ENCODE peak calls at places on chromosomes 4 and X, in seven cellular contexts. Z, F, O, I, U, L and J are unnamed samples.

GRCh38 chr4:10084651-10085320 is 31.8 kb downstream of the WDR1 start:
- DNase-seq in O (no peak), L (no peak), I (no peak), U (no peak), Z (no peak), F (no peak), J (no peak)

GRCh38 chr4:100935090-100935489 is 412.2 kb downstream of the PPP3CA start:
- DNase-seq in O (no peak), I (peak; percentile 21), Z (no peak), U (no peak), F (peak; percentile 43), L (no peak), J (no peak)

GRCh38 chr4:95560791-95561190 is 12.0 kb upstream of the UNC5C start:
- DNase-seq in Z (no peak), O (no peak), L (no peak), U (no peak), F (no peak), I (no peak), J (no peak)

GRCh38 chrX:21873063-21873785 is 17.4 kb downstream of the YY2 start:
- DNase-seq in U (no peak), I (no peak), Z (no peak), F (no peak), O (no peak), L (no peak), J (no peak)

GRCh38 chr4:174244441-174244840 is 39.0 kb downstream of the FBXO8 start:
- DNase-seq in L (no peak), Z (no peak), U (no peak), F (no peak), I (no peak), O (peak; percentile 9), J (no peak)

GRCh38 chr4:106287353-106287969 is 28.5 kb downstream of the TBCK start:
- DNase-seq in U (no peak), L (no peak), F (no peak), O (peak; percentile 52), Z (peak; percentile 37), I (no peak), J (no peak)

GRCh38 chr4:185380320-185380719 is 15.4 kb downstream of the LRP2BP start:
- DNase-seq in I (no peak), F (no peak), U (no peak), Z (no peak), L (no peak), O (no peak), J (no peak)

GRCh38 chr4:22869235-22869634 is 176.5 kb downstream of the GBA3 start:
- DNase-seq in Z (no peak), U (no peak), O (no peak), F (no peak), L (no peak), I (no peak), J (no peak)

GRCh38 chr4:128688025-128688721 is 121.3 kb upstream of the JADE1 start:
- DNase-seq in F (no peak), U (no peak), O (no peak), Z (no peak), I (no peak), L (no peak), J (no peak)

GRCh38 chr4:7426525-7427171 is 8.1 kb downstream of the PSAPL1 start:
- DNase-seq in F (no peak), Z (no peak), L (no peak), U (no peak), I (no peak), O (no peak), J (no peak)

GRCh38 chrX:68252664-68253063 is 180.6 kb downstream of the OPHN1 start:
- DNase-seq in U (no peak), O (no peak), F (no peak), Z (no peak), I (no peak), L (no peak), J (no peak)

GRCh38 chr4:165723051-165723805 is 149.8 kb upstream of the TLL1 start:
- DNase-seq in F (no peak), I (no peak), Z (no peak), O (no peak), L (no peak), U (no peak), J (no peak)

GRCh38 chrX:17563515-17563914 is 173.8 kb upstream of the SCML1 start:
- DNase-seq in I (no peak), U (no peak), Z (no peak), L (no peak), F (no peak), O (no peak), J (no peak)

GRCh38 chr4:121073672-121074386 is 1.5 kb upstream of the NDNF start:
- DNase-seq in Z (no peak), I (no peak), L (no peak), F (peak; percentile 36), U (no peak), O (no peak), J (no peak)